ENCODE peak calls at places on chromosomes 5 and 9, in six cellular contexts. E is gastrocnemius medialis, T is thoracic aorta, B is small intestine, J is neuronal stem cell, A is pancreas. P is an unnamed sample. For H3K27me3, the result is how much of the 10 kb centered on the place peaks cover.

GRCh38 chr5:142015781-142016533 is 3.1 kb upstream of the GNPDA1 start:
- DNase-seq in E (no peak), T (no peak), B (peak), J (no peak), A (peak), P (no peak)

GRCh38 chr5:34867660-34868059 is 28.7 kb downstream of the TTC23L start:
- DNase-seq in E (no peak), T (no peak), B (no peak), J (no peak), A (no peak), P (no peak)

GRCh38 chr5:168939887-168940534 is 360.8 kb upstream of the PANK3 start:
- DNase-seq in E (no peak), T (no peak), B (no peak), J (no peak), A (no peak), P (no peak)

GRCh38 chr5:74199436-74200210 is 440.9 kb downstream of the ENC1 start:
- DNase-seq in E (no peak), T (no peak), B (no peak), J (no peak), A (no peak), P (no peak)

GRCh38 chr5:160651682-160652645 is 200.0 kb downstream of the ATP10B start:
- DNase-seq in E (no peak), T (no peak), B (no peak), J (no peak), A (no peak), P (no peak)

GRCh38 chr5:162160401-162160800 is 92.8 kb downstream of the GABRG2 start:
- DNase-seq in E (no peak), T (no peak), B (no peak), J (no peak), A (no peak), P (no peak)

GRCh38 chr9:101536938-101537337 is 3.3 kb downstream of the RNF20 start:
- DNase-seq in E (no peak), T (no peak), B (no peak), J (peak), A (no peak), P (no peak)

GRCh38 chr5:6729400-6730310 is 16.4 kb downstream of the TENT4A start:
- DNase-seq in E (peak), T (no peak), B (peak), J (no peak), A (no peak), P (no peak)

GRCh38 chr9:90044710-90045151 is 439.9 kb downstream of the GADD45G start:
- DNase-seq in E (no peak), T (no peak), B (no peak), J (no peak), A (no peak), P (no peak)

GRCh38 chr5:15720515-15720914 is 220.5 kb downstream of the FBXL7 start:
- DNase-seq in E (no peak), T (no peak), B (no peak), J (no peak), A (no peak), P (no peak)

GRCh38 chr9:113548221-113549041 is 84.9 kb downstream of the RGS3 start:
- DNase-seq in E (peak), T (peak), B (no peak), J (no peak), A (peak), P (peak)

GRCh38 chr9:76904661-76905457 is 1.1 kb downstream of the PRUNE2 start:
- DNase-seq in E (no peak), T (no peak), B (peak), J (no peak), A (no peak), P (no peak)

GRCh38 chr5:95870105-95870672 is 47.7 kb upstream of the GLRX start:
- DNase-seq in E (no peak), T (no peak), B (no peak), J (no peak), A (no peak), P (no peak)

GRCh38 chr5:148910686-148911361 is 84.4 kb downstream of the ADRB2 start:
- DNase-seq in E (no peak), T (no peak), B (peak), J (no peak), A (no peak), P (no peak)

GRCh38 chr5:20572560-20572959 is 584.6 kb upstream of the CDH18 start:
- DNase-seq in E (no peak), T (no peak), B (no peak), J (no peak), A (no peak), P (no peak)

GRCh38 chr5:111453747-111454146 is 58.6 kb downstream of the STARD4 start:
- DNase-seq in E (no peak), T (no peak), B (no peak), J (no peak), A (no peak), P (no peak)

GRCh38 chr5:6548752-6549151 is 84.1 kb downstream of the NSUN2 start:
- DNase-seq in E (no peak), T (no peak), B (no peak), J (no peak), A (no peak), P (no peak)

GRCh38 chr5:158538506-158539074 is 561.1 kb downstream of the EBF1 start:
- DNase-seq in E (no peak), T (no peak), B (no peak), J (no peak), A (no peak), P (no peak)

GRCh38 chr5:142636093-142636492 is 49.8 kb downstream of the FGF1 start:
- DNase-seq in E (no peak), T (no peak), B (no peak), J (no peak), A (no peak), P (no peak)

GRCh38 chr5:126656397-126657007 is 55.8 kb downstream of the PHAX start:
- DNase-seq in E (no peak), T (no peak), B (peak), J (peak), A (no peak), P (no peak)

GRCh38 chr5:140986117-140986521 is 19.8 kb downstream of the PCDHAC2 start:
- DNase-seq in E (no peak), T (no peak), B (no peak), J (peak), A (no peak), P (no peak)

GRCh38 chr5:2254880-2255750 is 372.4 kb upstream of the IRX4 start:
- DNase-seq in E (no peak), T (no peak), B (no peak), J (no peak), A (no peak), P (peak)

GRCh38 chr9:13661014-13661413 is 381.5 kb upstream of the MPDZ start:
- DNase-seq in E (no peak), T (no peak), B (peak), J (no peak), A (no peak), P (no peak)

DNA sequence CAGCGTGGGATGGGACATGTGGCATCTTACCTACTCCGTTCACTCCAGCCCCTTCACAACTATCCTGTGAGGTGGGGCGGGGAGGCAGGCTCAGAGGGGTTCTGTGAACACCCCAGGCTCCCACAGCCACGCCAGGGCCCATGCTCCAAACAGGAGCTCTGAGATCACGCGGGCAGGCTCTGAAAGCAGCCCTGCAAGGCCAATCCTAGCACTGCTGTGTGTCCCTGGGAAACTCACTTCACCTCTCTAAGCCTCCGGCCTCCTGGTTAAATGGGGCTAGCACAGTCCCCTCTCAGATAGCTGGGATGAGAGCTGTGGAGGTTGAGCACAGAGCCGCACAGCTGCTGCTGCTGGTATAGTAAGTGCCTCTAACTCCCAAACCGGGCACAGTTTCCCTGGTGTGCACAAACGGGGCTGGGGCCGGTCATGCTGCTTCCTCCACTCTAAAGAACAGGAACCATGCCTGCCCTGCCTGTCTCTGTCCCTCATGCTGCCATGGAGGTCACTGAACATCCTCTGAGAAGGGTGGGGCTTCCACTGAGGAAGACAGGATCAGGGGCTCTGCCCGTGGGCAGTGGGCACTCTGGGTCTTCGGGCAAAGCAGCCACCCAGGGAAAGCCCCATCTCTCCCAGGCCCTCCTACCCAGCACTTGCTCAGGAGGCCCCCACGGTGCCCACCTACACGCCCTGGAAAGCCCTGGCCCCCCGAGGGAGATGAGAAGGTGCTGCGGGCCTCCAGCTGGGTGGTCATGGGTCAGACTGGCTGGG is 13.0 kb upstream of the ASS1 start:
- DNase-seq in E (no peak), T (no peak), B (no peak), J (no peak), A (no peak), P (no peak)
- H3K27me3 ChIP-seq in E (under half), T (under half), B (under half), J (half or more), A (under half), P (under half)

GRCh38 chr9:134497283-134497860 is 144.2 kb upstream of the COL5A1 start:
- DNase-seq in E (no peak), T (no peak), B (no peak), J (no peak), A (no peak), P (no peak)
- H3K27me3 ChIP-seq in E (under half), T (under half), B (under half), J (under half), A (under half), P (under half)

GRCh38 chr9:33633621-33634020 is 109.6 kb downstream of the ANKRD18B start:
- DNase-seq in E (no peak), T (no peak), B (no peak), J (no peak), A (no peak), P (no peak)
- H3K27me3 ChIP-seq in E (under half), T (under half), B (under half), J (under half), A (under half), P (under half)

DNA sequence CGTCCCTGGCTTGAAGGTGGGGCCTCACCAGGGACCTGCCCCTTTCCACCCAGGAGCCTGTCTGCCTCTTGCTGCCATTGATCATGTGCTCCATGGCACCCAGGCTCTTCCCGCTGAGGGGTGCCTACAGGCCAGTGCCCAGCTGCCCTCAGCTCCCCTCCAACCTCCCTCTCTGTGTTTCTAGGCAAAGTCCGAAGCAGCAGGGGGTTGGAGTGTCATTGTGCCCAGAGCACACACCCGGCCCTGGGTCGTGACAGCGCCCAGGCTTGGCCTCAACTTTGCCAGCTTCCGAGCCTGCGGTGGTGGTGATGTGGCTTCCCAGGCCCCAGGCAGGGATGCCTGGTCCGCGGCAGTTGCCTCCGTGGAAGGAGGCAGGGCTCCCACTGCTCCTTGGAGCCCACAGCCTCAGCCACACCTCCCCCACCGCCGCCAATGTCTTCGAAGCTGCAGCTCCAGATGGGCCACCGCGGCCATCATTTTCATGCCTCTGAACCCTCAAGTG is 52.4 kb downstream of the GTF3C4 start:
- DNase-seq in E (no peak), T (no peak), B (no peak), J (no peak), A (no peak), P (no peak)
- H3K27me3 ChIP-seq in E (under half), T (under half), B (under half), J (under half), A (under half), P (under half)

GRCh38 chr9:122222741-122223140 is 6.0 kb downstream of the LHX6 start:
- DNase-seq in E (no peak), T (no peak), B (no peak), J (no peak), A (no peak), P (no peak)

GRCh38 chr9:122225323-122226141 is 3.2 kb downstream of the LHX6 start:
- DNase-seq in E (no peak), T (no peak), B (no peak), J (no peak), A (no peak), P (no peak)

GRCh38 chr9:122221223-122221811 is 7.4 kb downstream of the LHX6 start:
- DNase-seq in E (no peak), T (no peak), B (no peak), J (no peak), A (no peak), P (no peak)

GRCh38 chr9:122220673-122221222 is 8.0 kb downstream of the LHX6 start:
- DNase-seq in E (no peak), T (no peak), B (no peak), J (no peak), A (no peak), P (no peak)

GRCh38 chr9:122223435-122223834 is 5.3 kb downstream of the LHX6 start:
- DNase-seq in E (no peak), T (no peak), B (no peak), J (no peak), A (no peak), P (no peak)
- H3K27me3 ChIP-seq in E (half or more), T (under half), B (half or more), J (half or more), A (under half), P (half or more)

DNA sequence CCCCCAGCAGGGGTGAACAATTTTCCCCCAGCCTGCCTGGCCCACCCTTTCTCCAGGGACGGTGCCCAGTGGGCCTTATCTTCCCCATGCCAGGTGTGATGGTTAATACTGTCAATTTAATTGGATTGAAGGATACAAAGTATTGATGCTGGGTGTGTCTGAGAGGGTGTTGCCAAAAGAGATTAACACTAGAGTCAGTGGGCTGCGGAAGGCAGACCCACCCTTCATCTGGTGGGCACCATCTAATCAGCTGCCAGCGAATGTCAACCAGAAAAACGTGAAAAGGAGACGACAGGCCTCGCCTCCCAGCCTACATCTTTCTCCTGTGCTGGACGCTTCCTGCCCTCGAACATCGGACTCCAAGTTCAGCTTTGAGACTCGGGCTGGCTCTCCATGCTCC is 5.6 kb upstream of the FUT7 start:
- DNase-seq in E (no peak), T (no peak), B (no peak), J (no peak), A (no peak), P (no peak)
- H3K27me3 ChIP-seq in E (under half), T (under half), B (under half), J (under half), A (under half), P (under half)

GRCh38 chr5:59337240-59337639 is 556.3 kb downstream of the PDE4D start:
- DNase-seq in E (no peak), T (no peak), B (no peak), J (no peak), A (no peak), P (no peak)
- H3K27me3 ChIP-seq in E (under half), T (under half), B (under half), J (under half), A (under half), P (under half)

GRCh38 chr5:93589348-93589662 is 6.3 kb downstream of the NR2F1 start:
- DNase-seq in E (no peak), T (no peak), B (no peak), J (no peak), A (no peak), P (no peak)

GRCh38 chr5:93590511-93590910 is 7.5 kb downstream of the NR2F1 start:
- DNase-seq in E (no peak), T (no peak), B (no peak), J (no peak), A (no peak), P (no peak)

GRCh38 chr5:93591323-93591945 is 8.4 kb downstream of the NR2F1 start:
- DNase-seq in E (no peak), T (no peak), B (no peak), J (no peak), A (no peak), P (no peak)

GRCh38 chr5:93588586-93589347 is 5.7 kb downstream of the NR2F1 start:
- DNase-seq in E (no peak), T (no peak), B (no peak), J (no peak), A (no peak), P (no peak)

GRCh38 chr5:93589812-93590215 is 6.8 kb downstream of the NR2F1 start:
- DNase-seq in E (no peak), T (no peak), B (no peak), J (no peak), A (no peak), P (no peak)
- H3K27me3 ChIP-seq in E (half or more), T (under half), B (under half), J (under half), A (under half), P (under half)

DNA sequence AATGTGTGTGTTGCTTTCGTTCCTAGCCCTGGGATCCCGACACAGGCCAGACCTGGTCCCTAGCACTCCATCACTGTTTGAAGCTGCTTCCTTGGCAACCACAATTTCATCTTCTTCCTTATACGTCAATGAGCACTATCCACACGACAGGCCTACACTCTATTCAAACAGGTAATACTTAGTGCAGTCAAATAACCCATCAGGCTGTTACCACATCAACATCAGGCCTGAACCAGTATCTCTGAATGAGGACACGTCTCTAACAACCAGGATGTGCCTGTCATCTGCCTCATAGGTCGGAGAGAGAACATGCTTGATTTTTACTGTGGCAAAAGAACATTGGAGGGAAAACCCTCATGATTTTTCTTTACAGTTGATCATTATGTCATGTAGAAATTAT is 73.3 kb downstream of the PRKACG start:
- DNase-seq in E (no peak), T (no peak), B (no peak), J (no peak), A (no peak), P (no peak)
- H3K27me3 ChIP-seq in E (under half), T (under half), B (under half), J (under half), A (under half), P (under half)

P was measured in right atrium auricular region.